ENCODE peak calls at places on chromosomes 2 and 18, in eight cellular contexts. One of them, this sample, is unnamed.

GRCh38 chr2:226073496-226073895 is 674.0 kb downstream of the NYAP2 start:
- DNase-seq in tibial artery: no peak
- DNase-seq in brain microvascular endothelial cell: no peak
- DNase-seq in lower lobe of right lung: no peak
- DNase-seq in astrocyte: no peak
- DNase-seq in A549: no peak
- DNase-seq in heart left ventricle: no peak
- DNase-seq in transverse colon: no peak
- DNase-seq in this sample: no peak

GRCh38 chr18:27887711-27888495 is 289.0 kb downstream of the CDH2 start:
- DNase-seq in A549: no peak
- DNase-seq in heart left ventricle: no peak
- DNase-seq in astrocyte: peak
- DNase-seq in brain microvascular endothelial cell: no peak
- DNase-seq in tibial artery: no peak
- DNase-seq in lower lobe of right lung: no peak
- DNase-seq in transverse colon: no peak
- DNase-seq in this sample: no peak

GRCh38 chr2:239365071-239365781 is 35.6 kb downstream of the HDAC4 start:
- DNase-seq in brain microvascular endothelial cell: no peak
- DNase-seq in A549: no peak
- DNase-seq in transverse colon: no peak
- DNase-seq in lower lobe of right lung: no peak
- DNase-seq in tibial artery: no peak
- DNase-seq in heart left ventricle: no peak
- DNase-seq in astrocyte: no peak
- DNase-seq in this sample: no peak

GRCh38 chr2:217314021-217314460 is 454.2 kb upstream of the TNP1 start:
- DNase-seq in astrocyte: no peak
- DNase-seq in heart left ventricle: no peak
- DNase-seq in lower lobe of right lung: no peak
- DNase-seq in transverse colon: no peak
- DNase-seq in A549: peak
- DNase-seq in brain microvascular endothelial cell: no peak
- DNase-seq in tibial artery: no peak
- DNase-seq in this sample: no peak

GRCh38 chr2:186201371-186201770 is 284.7 kb upstream of the ZC3H15 start:
- DNase-seq in tibial artery: no peak
- DNase-seq in brain microvascular endothelial cell: no peak
- DNase-seq in lower lobe of right lung: no peak
- DNase-seq in astrocyte: no peak
- DNase-seq in transverse colon: no peak
- DNase-seq in A549: no peak
- DNase-seq in heart left ventricle: no peak
- DNase-seq in this sample: no peak

GRCh38 chr2:30359644-30360167 is 87.3 kb upstream of the LCLAT1 start:
- DNase-seq in A549: no peak
- DNase-seq in lower lobe of right lung: peak
- DNase-seq in tibial artery: peak
- DNase-seq in transverse colon: peak
- DNase-seq in brain microvascular endothelial cell: peak
- DNase-seq in astrocyte: peak
- DNase-seq in heart left ventricle: peak
- DNase-seq in this sample: no peak

GRCh38 chr2:98063289-98063688 is 23.7 kb upstream of the VWA3B start:
- DNase-seq in transverse colon: no peak
- DNase-seq in heart left ventricle: no peak
- DNase-seq in tibial artery: no peak
- DNase-seq in astrocyte: no peak
- DNase-seq in brain microvascular endothelial cell: no peak
- DNase-seq in A549: no peak
- DNase-seq in lower lobe of right lung: no peak
- DNase-seq in this sample: no peak

GRCh38 chr2:71940695-71941094 is 207.0 kb downstream of the CYP26B1 start:
- DNase-seq in A549: no peak
- DNase-seq in tibial artery: peak
- DNase-seq in transverse colon: peak
- DNase-seq in astrocyte: no peak
- DNase-seq in brain microvascular endothelial cell: no peak
- DNase-seq in heart left ventricle: peak
- DNase-seq in lower lobe of right lung: no peak
- DNase-seq in this sample: no peak

GRCh38 chr2:40043191-40043590 is 264.1 kb upstream of the THUMPD2 start:
- DNase-seq in A549: no peak
- DNase-seq in lower lobe of right lung: no peak
- DNase-seq in transverse colon: no peak
- DNase-seq in tibial artery: no peak
- DNase-seq in heart left ventricle: no peak
- DNase-seq in astrocyte: peak
- DNase-seq in brain microvascular endothelial cell: peak
- DNase-seq in this sample: no peak

GRCh38 chr2:144389151-144389929 is 130.6 kb downstream of the ZEB2 start:
- DNase-seq in heart left ventricle: no peak
- DNase-seq in tibial artery: no peak
- DNase-seq in transverse colon: peak
- DNase-seq in lower lobe of right lung: peak
- DNase-seq in astrocyte: no peak
- DNase-seq in brain microvascular endothelial cell: no peak
- DNase-seq in A549: no peak
- DNase-seq in this sample: peak

GRCh38 chr2:64524604-64525322 is 635 bp downstream of the AFTPH start:
- DNase-seq in lower lobe of right lung: no peak
- DNase-seq in astrocyte: peak
- DNase-seq in transverse colon: peak
- DNase-seq in brain microvascular endothelial cell: no peak
- DNase-seq in tibial artery: no peak
- DNase-seq in A549: peak
- DNase-seq in heart left ventricle: peak
- DNase-seq in this sample: no peak

GRCh38 chr2:20992201-20992711 is 51.6 kb downstream of the APOB start:
- DNase-seq in brain microvascular endothelial cell: peak
- DNase-seq in astrocyte: no peak
- DNase-seq in tibial artery: peak
- DNase-seq in heart left ventricle: no peak
- DNase-seq in lower lobe of right lung: no peak
- DNase-seq in A549: peak
- DNase-seq in transverse colon: peak
- DNase-seq in this sample: no peak

GRCh38 chr2:496729-497128 is 180.5 kb downstream of the TMEM18 start:
- DNase-seq in A549: no peak
- DNase-seq in astrocyte: no peak
- DNase-seq in heart left ventricle: no peak
- DNase-seq in brain microvascular endothelial cell: no peak
- DNase-seq in transverse colon: no peak
- DNase-seq in tibial artery: no peak
- DNase-seq in lower lobe of right lung: no peak
- DNase-seq in this sample: peak

GRCh38 chr2:229591611-229592010 is 122.7 kb downstream of the DNER start:
- DNase-seq in lower lobe of right lung: no peak
- DNase-seq in A549: no peak
- DNase-seq in brain microvascular endothelial cell: no peak
- DNase-seq in heart left ventricle: no peak
- DNase-seq in astrocyte: no peak
- DNase-seq in tibial artery: no peak
- DNase-seq in transverse colon: no peak
- DNase-seq in this sample: no peak

GRCh38 chr2:231037202-231037730 is at the start of gene C2orf72:
- DNase-seq in A549: no peak
- DNase-seq in astrocyte: no peak
- DNase-seq in transverse colon: no peak
- DNase-seq in tibial artery: no peak
- DNase-seq in brain microvascular endothelial cell: no peak
- DNase-seq in heart left ventricle: no peak
- DNase-seq in lower lobe of right lung: no peak
- DNase-seq in this sample: peak

GRCh38 chr2:136117909-136118818 is at the start of gene CXCR4:
- DNase-seq in tibial artery: peak
- DNase-seq in transverse colon: peak
- DNase-seq in astrocyte: peak
- DNase-seq in lower lobe of right lung: peak
- DNase-seq in brain microvascular endothelial cell: no peak
- DNase-seq in heart left ventricle: peak
- DNase-seq in A549: peak
- DNase-seq in this sample: peak

GRCh38 chr2:179049546-179050311 is at the start of gene CCDC141:
- DNase-seq in brain microvascular endothelial cell: peak
- DNase-seq in tibial artery: no peak
- DNase-seq in astrocyte: no peak
- DNase-seq in transverse colon: peak
- DNase-seq in heart left ventricle: peak
- DNase-seq in lower lobe of right lung: no peak
- DNase-seq in A549: no peak
- DNase-seq in this sample: peak

GRCh38 chr2:241857041-241857541 is 1.6 kb downstream of the PDCD1 start:
- DNase-seq in heart left ventricle: no peak
- DNase-seq in lower lobe of right lung: peak
- DNase-seq in brain microvascular endothelial cell: no peak
- DNase-seq in transverse colon: no peak
- DNase-seq in A549: no peak
- DNase-seq in tibial artery: peak
- DNase-seq in astrocyte: no peak
- DNase-seq in this sample: no peak

GRCh38 chr2:186695081-186695756 is 1.4 kb downstream of the FAM171B start:
- DNase-seq in transverse colon: no peak
- DNase-seq in A549: no peak
- DNase-seq in tibial artery: no peak
- DNase-seq in astrocyte: peak
- DNase-seq in heart left ventricle: no peak
- DNase-seq in brain microvascular endothelial cell: peak
- DNase-seq in lower lobe of right lung: no peak
- DNase-seq in this sample: no peak

GRCh38 chr2:130963849-130964793 is 127.4 kb downstream of the ARHGEF4 start:
- DNase-seq in lower lobe of right lung: no peak
- DNase-seq in astrocyte: peak
- DNase-seq in A549: peak
- DNase-seq in tibial artery: no peak
- DNase-seq in brain microvascular endothelial cell: no peak
- DNase-seq in heart left ventricle: no peak
- DNase-seq in transverse colon: no peak
- DNase-seq in this sample: no peak

GRCh38 chr2:195898505-195898904 is 170.1 kb downstream of the DNAH7 start:
- DNase-seq in transverse colon: peak
- DNase-seq in tibial artery: no peak
- DNase-seq in heart left ventricle: peak
- DNase-seq in brain microvascular endothelial cell: peak
- DNase-seq in lower lobe of right lung: peak
- DNase-seq in A549: no peak
- DNase-seq in astrocyte: peak
- DNase-seq in this sample: no peak

GRCh38 chr2:195902857-195903256 is 165.8 kb downstream of the DNAH7 start:
- DNase-seq in brain microvascular endothelial cell: no peak
- DNase-seq in tibial artery: no peak
- DNase-seq in astrocyte: no peak
- DNase-seq in A549: no peak
- DNase-seq in lower lobe of right lung: no peak
- DNase-seq in transverse colon: no peak
- DNase-seq in heart left ventricle: no peak
- DNase-seq in this sample: no peak

GRCh38 chr2:195899226-195899625 is 169.4 kb downstream of the DNAH7 start:
- DNase-seq in brain microvascular endothelial cell: peak
- DNase-seq in lower lobe of right lung: no peak
- DNase-seq in transverse colon: no peak
- DNase-seq in tibial artery: no peak
- DNase-seq in heart left ventricle: no peak
- DNase-seq in A549: no peak
- DNase-seq in astrocyte: peak
- DNase-seq in this sample: no peak
- TF ChIP-seq CTCF in brain microvascular endothelial cell: no peak
- TF ChIP-seq CTCF in lower lobe of right lung: no peak
- TF ChIP-seq CTCF in transverse colon: no peak
- TF ChIP-seq CTCF in tibial artery: no peak
- TF ChIP-seq CTCF in heart left ventricle: no peak
- TF ChIP-seq CTCF in A549: no peak
- TF ChIP-seq CTCF in astrocyte: no peak
- TF ChIP-seq CTCF in this sample: no peak

DNA sequence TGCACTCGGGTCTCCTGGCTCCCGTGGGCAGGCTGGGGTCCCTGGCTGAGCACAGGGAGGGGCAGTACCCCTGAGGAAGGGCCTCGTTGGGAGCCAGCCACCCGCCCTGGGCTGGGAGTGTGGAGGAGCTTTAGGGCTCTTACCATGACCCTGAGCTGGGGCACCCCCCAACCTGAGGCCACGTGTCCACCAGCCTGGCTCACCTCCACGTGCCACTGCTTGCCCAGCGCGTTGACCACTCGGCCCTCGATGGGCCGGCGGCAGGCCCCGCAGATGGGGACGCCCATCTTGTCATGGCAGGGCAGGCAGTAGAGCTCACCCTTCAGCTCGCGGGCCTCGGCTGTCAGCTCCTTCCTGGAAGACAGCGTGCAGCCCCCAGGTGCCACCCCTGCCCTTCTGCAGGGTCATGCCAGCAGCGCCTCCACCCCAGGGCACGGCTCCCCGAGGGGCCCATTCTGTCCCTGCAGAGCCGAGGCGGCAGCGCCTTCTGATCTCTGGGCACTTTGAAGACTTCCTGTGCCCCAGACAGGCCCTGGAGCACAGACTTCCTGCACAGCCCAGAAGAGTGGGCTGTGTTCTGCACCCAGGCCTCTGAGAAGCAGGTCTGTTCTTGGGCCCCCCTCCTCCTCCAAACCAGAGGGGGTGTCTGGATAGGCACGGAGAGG is 4.0 kb upstream of the GPR17 start:
- DNase-seq in heart left ventricle: no peak
- DNase-seq in brain microvascular endothelial cell: no peak
- DNase-seq in A549: no peak
- DNase-seq in lower lobe of right lung: no peak
- DNase-seq in astrocyte: no peak
- DNase-seq in transverse colon: no peak
- DNase-seq in tibial artery: no peak
- DNase-seq in this sample: peak
- H3K27ac ChIP-seq in heart left ventricle: peak
- H3K27ac ChIP-seq in brain microvascular endothelial cell: no peak
- H3K27ac ChIP-seq in A549: no peak
- H3K27ac ChIP-seq in lower lobe of right lung: peak
- H3K27ac ChIP-seq in astrocyte: no peak
- H3K27ac ChIP-seq in transverse colon: peak
- H3K27ac ChIP-seq in tibial artery: peak
- H3K27ac ChIP-seq in this sample: peak

DNA sequence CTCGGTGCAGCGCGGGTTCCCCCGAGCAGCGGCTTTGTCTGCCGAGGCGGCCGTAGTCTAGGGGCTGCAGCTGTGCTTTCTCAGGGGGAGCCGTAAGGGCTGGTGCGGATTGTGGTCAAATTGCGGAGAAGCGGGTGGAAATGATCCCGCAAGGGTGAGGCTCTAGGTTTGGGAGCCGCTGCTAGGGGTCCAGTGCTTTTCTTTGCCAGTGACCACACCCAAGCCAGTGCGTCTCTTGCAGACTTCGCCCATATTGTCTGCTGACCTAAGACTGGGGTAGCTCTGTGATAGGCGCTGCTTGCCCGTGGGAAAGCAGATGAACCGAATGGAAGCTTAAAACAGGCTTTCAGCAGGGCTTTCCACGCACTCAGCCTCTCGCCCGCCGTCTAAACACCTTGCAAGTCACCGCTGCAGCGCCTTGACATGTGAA is 2.1 kb downstream of the DPYSL5 start:
- DNase-seq in astrocyte: no peak
- DNase-seq in lower lobe of right lung: no peak
- DNase-seq in heart left ventricle: no peak
- DNase-seq in transverse colon: no peak
- DNase-seq in A549: no peak
- DNase-seq in tibial artery: no peak
- DNase-seq in brain microvascular endothelial cell: no peak
- DNase-seq in this sample: no peak
- H3K4me3 ChIP-seq in astrocyte: no peak
- H3K4me3 ChIP-seq in lower lobe of right lung: no peak
- H3K4me3 ChIP-seq in heart left ventricle: no peak
- H3K4me3 ChIP-seq in transverse colon: no peak
- H3K4me3 ChIP-seq in A549: no peak
- H3K4me3 ChIP-seq in tibial artery: no peak
- H3K4me3 ChIP-seq in brain microvascular endothelial cell: no peak
- H3K4me3 ChIP-seq in this sample: no peak

GRCh38 chr2:88668862-88669261 is 22.6 kb upstream of the RPIA start:
- DNase-seq in lower lobe of right lung: no peak
- DNase-seq in astrocyte: no peak
- DNase-seq in tibial artery: no peak
- DNase-seq in brain microvascular endothelial cell: no peak
- DNase-seq in transverse colon: no peak
- DNase-seq in A549: peak
- DNase-seq in heart left ventricle: no peak
- DNase-seq in this sample: no peak
- TF ChIP-seq CTCF in lower lobe of right lung: no peak
- TF ChIP-seq CTCF in astrocyte: no peak
- TF ChIP-seq CTCF in tibial artery: no peak
- TF ChIP-seq CTCF in brain microvascular endothelial cell: no peak
- TF ChIP-seq CTCF in transverse colon: no peak
- TF ChIP-seq CTCF in A549: no peak
- TF ChIP-seq CTCF in heart left ventricle: no peak
- TF ChIP-seq CTCF in this sample: no peak